ENCODE peak calls at places on chromosome 5, in nine cellular contexts. A, Y, O, X, Q, E, M, R and U are unnamed samples.

GRCh38 chr5:53260446-53260845 is 150.9 kb upstream of the MOCS2 start:
- DNase-seq in X (no peak), O (no peak), A (no peak), Q (no peak), R (no peak), M (no peak), Y (no peak), E (no peak), U (no peak)

GRCh38 chr5:9197881-9198260 is 348.0 kb downstream of the SEMA5A start:
- DNase-seq in Q (no peak), M (no peak), A (no peak), Y (no peak), E (no peak), X (no peak), O (peak), R (no peak), U (no peak)

GRCh38 chr5:163649522-163649921 is 144.1 kb downstream of the MAT2B start:
- DNase-seq in X (no peak), Q (peak), O (peak), R (no peak), Y (no peak), M (no peak), A (no peak), E (no peak), U (no peak)

GRCh38 chr5:82274343-82275266 is 3.5 kb downstream of the RPS23 start:
- DNase-seq in X (peak), A (no peak), E (peak), Y (no peak), R (no peak), M (no peak), Q (no peak), O (no peak), U (no peak)

GRCh38 chr5:176743828-176744583 is 66.4 kb upstream of the UNC5A start:
- DNase-seq in M (no peak), Y (no peak), O (no peak), E (peak), Q (no peak), A (peak), R (no peak), X (no peak), U (no peak)

GRCh38 chr5:475704-476101 is 32.7 kb downstream of the EXOC3 start:
- DNase-seq in A (no peak), M (no peak), E (no peak), Y (no peak), O (no peak), Q (no peak), X (no peak), R (peak), U (no peak)

GRCh38 chr5:160485364-160486010 is 63.8 kb downstream of the PTTG1 start:
- DNase-seq in Y (no peak), X (no peak), Q (no peak), O (no peak), A (no peak), M (no peak), E (no peak), R (no peak), U (no peak)

GRCh38 chr5:74421365-74421764 is 219.2 kb downstream of the ENC1 start:
- DNase-seq in R (no peak), Y (no peak), X (no peak), Q (no peak), O (no peak), E (no peak), M (no peak), A (no peak), U (no peak)

GRCh38 chr5:125043781-125044391 is 297.4 kb upstream of the ZNF608 start:
- DNase-seq in R (no peak), X (no peak), O (peak), A (peak), M (peak), Y (no peak), Q (peak), E (no peak), U (no peak)

GRCh38 chr5:53362521-53362941 is 117.9 kb upstream of the FST start:
- DNase-seq in A (no peak), Y (no peak), O (peak), Q (peak), X (no peak), E (no peak), M (peak), R (no peak), U (no peak)

GRCh38 chr5:42462089-42462488 is 38.9 kb downstream of the GHR start:
- DNase-seq in Q (no peak), X (no peak), O (no peak), A (no peak), Y (no peak), E (no peak), R (no peak), M (no peak), U (no peak)

GRCh38 chr5:13478831-13479465 is 465.5 kb downstream of the DNAH5 start:
- DNase-seq in X (no peak), A (no peak), M (peak), O (peak), Q (peak), R (peak), Y (peak), E (peak), U (no peak)

GRCh38 chr5:165573445-165573844 is 2068.0 kb downstream of the MAT2B start:
- DNase-seq in R (no peak), Q (no peak), X (no peak), O (no peak), M (no peak), E (no peak), Y (no peak), A (no peak), U (no peak)

GRCh38 chr5:110900829-110901228 is 162.0 kb downstream of the SLC25A46 start:
- DNase-seq in O (peak), M (no peak), Y (no peak), A (no peak), Q (no peak), R (no peak), X (no peak), E (no peak), U (no peak)

GRCh38 chr5:112995764-112996618 is 19.4 kb downstream of the DCP2 start:
- DNase-seq in M (peak), R (peak), A (peak), O (peak), E (peak), X (peak), Y (peak), Q (peak), U (peak)

GRCh38 chr5:85428426-85428934 is 1043.8 kb upstream of the EDIL3 start:
- DNase-seq in E (no peak), O (no peak), R (no peak), Q (no peak), X (no peak), M (no peak), Y (no peak), A (no peak), U (no peak)

GRCh38 chr5:1658665-1659064 is 134.9 kb upstream of the LPCAT1 start:
- DNase-seq in Q (no peak), O (no peak), A (no peak), Y (no peak), M (no peak), R (no peak), E (no peak), X (no peak), U (no peak)

GRCh38 chr5:42930934-42931333 is 109.2 kb downstream of the ANXA2R start:
- DNase-seq in M (no peak), E (no peak), X (no peak), O (no peak), Y (no peak), R (no peak), Q (no peak), A (no peak), U (no peak)

GRCh38 chr5:34656700-34657549 is 797 bp downstream of the RAI14 start:
- DNase-seq in R (no peak), O (no peak), X (peak), A (peak), Y (no peak), M (no peak), Q (no peak), E (no peak), U (no peak)

GRCh38 chr5:139659673-139660072 is 11.5 kb downstream of the CXXC5 start:
- DNase-seq in R (no peak), M (no peak), X (no peak), O (no peak), E (no peak), Q (no peak), A (no peak), Y (no peak), U (no peak)

GRCh38 chr5:116896001-116896400 is 321.4 kb upstream of the SEMA6A start:
- DNase-seq in X (no peak), Q (no peak), A (no peak), O (no peak), M (no peak), Y (no peak), E (no peak), R (no peak), U (no peak)

GRCh38 chr5:53879708-53880356 is 319.4 kb downstream of the NDUFS4 start:
- DNase-seq in Y (peak), A (no peak), R (no peak), M (no peak), E (no peak), Q (no peak), X (no peak), O (no peak), U (no peak)

GRCh38 chr5:151328734-151329133 is 18.6 kb downstream of the SLC36A2 start:
- DNase-seq in Q (no peak), X (no peak), M (no peak), R (no peak), E (no peak), O (no peak), A (no peak), Y (no peak), U (no peak)

GRCh38 chr5:16061163-16061562 is 118.4 kb downstream of the MARCHF11 start:
- DNase-seq in Y (no peak), E (no peak), R (no peak), Q (no peak), O (no peak), M (no peak), X (no peak), A (no peak), U (no peak)

GRCh38 chr5:109863752-109864151 is 174.0 kb downstream of the MAN2A1 start:
- DNase-seq in R (no peak), X (no peak), Y (no peak), M (peak), E (no peak), O (no peak), A (no peak), Q (no peak), U (no peak)

GRCh38 chr5:128535225-128535624 is 2.8 kb downstream of the FBN2 start:
- DNase-seq in Q (no peak), R (no peak), X (no peak), E (no peak), A (no peak), Y (no peak), M (no peak), O (no peak), U (no peak)

GRCh38 chr5:142816577-142816976 is 46.4 kb downstream of the ARHGAP26 start:
- DNase-seq in R (no peak), M (peak), E (no peak), X (no peak), A (no peak), O (no peak), Y (no peak), Q (no peak), U (peak)

GRCh38 chr5:177421046-177421798 is 5.3 kb upstream of the GRK6 start:
- DNase-seq in M (no peak), A (no peak), E (no peak), Y (no peak), Q (no peak), O (no peak), R (no peak), X (no peak), U (no peak)